ENCODE peak calls at places on chromosomes 7 and 10, in eight cellular contexts. J is body of pancreas; E is uterus; G is upper lobe of right lung; Z is naive thymus-derived CD4-positive, alpha-beta T cell; P is substantia nigra; V is A549; B is SJCRH30. O is an unnamed sample.

GRCh38 chr10:114172776-114173555 is 1.0 kb downstream of the CCDC186 start:
- DNase-seq in J (no peak), E (no peak), G (no peak), Z (no peak), P (no peak), V (no peak), B (no peak), O (no peak)

GRCh38 chr7:158774916-158775315 is 54.4 kb downstream of the ESYT2 start:
- DNase-seq in J (no peak), E (no peak), G (no peak), Z (no peak), P (no peak), V (no peak), B (no peak), O (peak; percentile 31)

GRCh38 chr7:151825711-151826110 is 51.2 kb downstream of the PRKAG2 start:
- DNase-seq in J (no peak), E (no peak), G (no peak), Z (no peak), P (no peak), V (no peak), B (peak; percentile 99), O (no peak)

GRCh38 chr10:33276282-33276923 is 58.1 kb downstream of the NRP1 start:
- DNase-seq in J (no peak), E (no peak), G (no peak), Z (no peak), P (no peak), V (no peak), B (no peak), O (no peak)

GRCh38 chr10:62584216-62584615 is 210.0 kb downstream of the ZNF365 start:
- DNase-seq in J (no peak), E (no peak), G (no peak), Z (no peak), P (no peak), V (no peak), B (peak; percentile 57), O (peak; percentile 96)

GRCh38 chr10:1328409-1328808 is 272.2 kb downstream of the WDR37 start:
- DNase-seq in J (no peak), E (no peak), G (no peak), Z (no peak), P (no peak), V (no peak), B (no peak), O (no peak)

GRCh38 chr10:62384057-62384446 is 9.9 kb downstream of the ZNF365 start:
- DNase-seq in J (no peak), E (no peak), G (no peak), Z (no peak), P (no peak), V (no peak), B (peak; percentile 66), O (no peak)

GRCh38 chr7:151113344-151114150 is 27.3 kb downstream of the AGAP3 start:
- DNase-seq in J (no peak), E (no peak), G (no peak), Z (no peak), P (no peak), V (peak; percentile 82), B (no peak), O (peak; percentile 74)

GRCh38 chr7:99139031-99139430 is 4.9 kb downstream of the SMURF1 start:
- DNase-seq in J (no peak), E (no peak), G (no peak), Z (no peak), P (no peak), V (no peak), B (no peak), O (peak; percentile 57)

GRCh38 chr7:106190589-106191330 is 78.6 kb upstream of the SYPL1 start:
- DNase-seq in J (no peak), E (no peak), G (no peak), Z (no peak), P (no peak), V (no peak), B (no peak), O (no peak)

GRCh38 chr7:36787933-36788378 is 63.7 kb upstream of the AOAH start:
- DNase-seq in J (no peak), E (no peak), G (no peak), Z (no peak), P (no peak), V (no peak), B (peak; percentile 31), O (no peak)

GRCh38 chr7:84675633-84676034 is 481.0 kb upstream of the SEMA3A start:
- DNase-seq in J (no peak), E (no peak), G (no peak), Z (no peak), P (no peak), V (no peak), B (no peak), O (no peak)

GRCh38 chr7:26532490-26532889 is 240.8 kb downstream of the SNX10 start:
- DNase-seq in J (no peak), E (no peak), G (no peak), Z (no peak), P (no peak), V (no peak), B (no peak), O (no peak)

GRCh38 chr10:125204400-125204799 is 44.0 kb upstream of the CTBP2 start:
- DNase-seq in J (no peak), E (no peak), G (peak; percentile 28), Z (no peak), P (no peak), V (no peak), B (no peak), O (no peak)

GRCh38 chr7:21370283-21370982 is 57.5 kb upstream of the SP4 start:
- DNase-seq in J (no peak), E (no peak), G (no peak), Z (no peak), P (no peak), V (no peak), B (no peak), O (no peak)

GRCh38 chr10:29257106-29257783 is 31.6 kb upstream of the LYZL1 start:
- DNase-seq in J (peak; percentile 19), E (peak; percentile 90), G (no peak), Z (no peak), P (no peak), V (no peak), B (no peak), O (peak; percentile 62)

GRCh38 chr10:87507879-87508278 is 3.2 kb downstream of the MINPP1 start:
- DNase-seq in J (no peak), E (no peak), G (no peak), Z (no peak), P (no peak), V (no peak), B (no peak), O (no peak)

GRCh38 chr7:122006687-122007086 is 133.7 kb downstream of the PTPRZ1 start:
- DNase-seq in J (no peak), E (no peak), G (no peak), Z (no peak), P (no peak), V (no peak), B (peak; percentile 43), O (no peak)

GRCh38 chr10:68208424-68209042 is 23.4 kb downstream of the ATOH7 start:
- DNase-seq in J (peak; percentile 23), E (no peak), G (no peak), Z (no peak), P (no peak), V (peak; percentile 78), B (peak; percentile 82), O (peak; percentile 80)

GRCh38 chr10:69503001-69503895 is 52.0 kb downstream of the TSPAN15 start:
- DNase-seq in J (peak; percentile 6), E (no peak), G (no peak), Z (no peak), P (no peak), V (no peak), B (no peak), O (no peak)

GRCh38 chr10:69502589-69502988 is 51.3 kb downstream of the TSPAN15 start:
- DNase-seq in J (no peak), E (no peak), G (no peak), Z (no peak), P (no peak), V (no peak), B (no peak), O (no peak)

GRCh38 chr10:69505636-69506318 is 54.5 kb downstream of the TSPAN15 start:
- DNase-seq in J (no peak), E (no peak), G (no peak), Z (no peak), P (no peak), V (no peak), B (no peak), O (no peak)

GRCh38 chr10:69504576-69505250 is 53.4 kb downstream of the TSPAN15 start:
- DNase-seq in J (no peak), E (no peak), G (no peak), Z (no peak), P (no peak), V (no peak), B (no peak), O (no peak)

GRCh38 chr10:69503896-69504265 is 52.6 kb downstream of the TSPAN15 start:
- DNase-seq in J (no peak), E (no peak), G (no peak), Z (no peak), P (no peak), V (no peak), B (no peak), O (no peak)
- H3K27ac ChIP-seq in J (no peak overlapping the region), E (no peak overlapping the region), G (no peak overlapping the region), Z (no peak overlapping the region), P (no peak overlapping the region), V (no peak overlapping the region), B (no peak overlapping the region), O (peak overlapping the region; percentile 14)

GRCh38 chr10:110818311-110819257 is 53.1 kb upstream of the PDCD4 start:
- DNase-seq in J (peak; percentile 82), E (no peak), G (no peak), Z (no peak), P (no peak), V (no peak), B (peak; percentile 24), O (no peak)
- H3K27ac ChIP-seq in J (peak overlapping the region; percentile 75), E (peak overlapping the region; percentile 87), G (no peak overlapping the region), Z (no peak overlapping the region), P (no peak overlapping the region), V (no peak overlapping the region), B (no peak overlapping the region), O (peak overlapping the region; percentile 91)

DNA sequence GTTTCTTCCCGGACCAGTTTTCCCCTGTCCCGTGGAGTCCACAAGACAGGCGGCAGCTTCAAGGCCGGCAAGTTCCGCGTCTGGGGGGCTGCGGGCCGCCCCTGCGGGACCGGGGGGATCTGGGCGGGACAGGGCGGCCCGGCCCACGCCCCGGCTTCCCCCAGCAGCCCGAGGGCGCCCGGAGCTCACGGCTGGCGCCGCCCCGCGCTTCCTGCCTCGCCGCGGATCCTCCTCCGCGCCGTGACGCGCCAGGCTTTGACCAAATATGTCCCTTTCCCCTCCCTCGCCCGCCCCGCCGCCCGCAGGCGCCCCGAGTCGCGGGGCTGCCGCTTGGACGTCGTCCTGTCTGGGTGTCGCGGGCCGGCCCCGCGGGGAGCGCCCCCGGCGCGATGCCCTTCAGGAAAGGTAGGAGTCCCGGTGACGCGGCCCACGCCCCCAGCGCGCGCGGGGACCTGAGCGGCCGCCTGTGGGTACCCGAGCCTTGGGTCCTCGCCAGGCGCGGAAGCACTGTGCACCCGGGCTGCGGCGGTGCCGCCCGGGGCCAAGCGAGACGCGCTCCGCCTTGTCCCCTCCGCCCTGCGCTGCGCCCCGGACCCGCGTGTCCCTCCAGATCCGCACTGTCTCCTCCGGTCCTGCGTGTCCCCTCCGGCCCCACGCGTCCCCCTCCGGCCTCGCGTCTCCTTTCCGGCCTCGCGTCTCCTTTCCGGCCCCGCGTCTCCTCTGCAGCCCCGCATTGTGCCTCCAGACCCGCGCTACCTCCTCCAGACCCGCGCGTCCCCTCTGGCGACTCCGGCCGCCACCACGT is 56.0 kb downstream of the RBM17 start:
- DNase-seq in J (peak; percentile 83), E (peak; percentile 90), G (peak; percentile 96), Z (peak; percentile 82), P (peak; percentile 54), V (peak; percentile 73), B (peak; percentile 76), O (peak; percentile 88)
- H3K27ac ChIP-seq in J (peak overlapping the region; percentile 77), E (peak overlapping the region; percentile 89), G (peak overlapping the region; percentile 84), Z (peak overlapping the region; percentile 86), P (peak overlapping the region; percentile 69), V (peak overlapping the region; percentile 88), B (peak overlapping the region; percentile 35), O (peak overlapping the region; percentile 3)

GRCh38 chr7:46909601-46910051 is 672.3 kb downstream of the TNS3 start:
- DNase-seq in J (no peak), E (no peak), G (no peak), Z (no peak), P (no peak), V (no peak), B (no peak), O (peak; percentile 61)
- H3K27ac ChIP-seq in J (no peak overlapping the region), E (no peak overlapping the region), G (no peak overlapping the region), Z (no peak overlapping the region), P (no peak overlapping the region), V (no peak overlapping the region), B (no peak overlapping the region), O (no peak overlapping the region)